ENCODE peak calls at places on chromosome 14, in eight cellular contexts. R is psoas muscle, P is uterus, T is bronchial epithelial cell, V is pancreas, B is astrocyte of the cerebellum, O is tibial nerve, Y is lower lobe of right lung. E is an unnamed sample.

GRCh38 chr14:103749452-103749851 is 33.8 kb downstream of the ZFYVE21 start:
- DNase-seq in R (no peak), P (no peak), T (no peak), V (no peak), B (no peak), O (no peak), Y (no peak), E (no peak)

GRCh38 chr14:91171291-91171690 is 57.4 kb downstream of the DGLUCY start:
- DNase-seq in R (peak), P (no peak), T (no peak), V (no peak), B (no peak), O (no peak), Y (no peak), E (no peak)

GRCh38 chr14:53391631-53392030 is 238.5 kb upstream of the DDHD1 start:
- DNase-seq in R (no peak), P (no peak), T (peak), V (no peak), B (peak), O (no peak), Y (no peak), E (peak)

GRCh38 chr14:21070083-21070609 is at the start of gene ARHGEF40:
- DNase-seq in R (peak), P (peak), T (no peak), V (peak), B (no peak), O (peak), Y (peak), E (no peak)

GRCh38 chr14:51806624-51807023 is 53.8 kb upstream of the GNG2 start:
- DNase-seq in R (no peak), P (no peak), T (no peak), V (no peak), B (no peak), O (no peak), Y (no peak), E (no peak)

GRCh38 chr14:76958975-76959710 is 69.4 kb downstream of the IRF2BPL start:
- DNase-seq in R (no peak), P (peak), T (peak), V (no peak), B (no peak), O (no peak), Y (no peak), E (peak)

GRCh38 chr14:92466068-92466458 is 47.5 kb upstream of the RIN3 start:
- DNase-seq in R (no peak), P (no peak), T (no peak), V (no peak), B (no peak), O (no peak), Y (no peak), E (no peak)

GRCh38 chr14:99884834-99885648 is 91.8 kb downstream of the EML1 start:
- DNase-seq in R (no peak), P (peak), T (peak), V (no peak), B (peak), O (peak), Y (no peak), E (peak)

GRCh38 chr14:105163040-105163742 is 5.4 kb downstream of the JAG2 start:
- DNase-seq in R (no peak), P (no peak), T (no peak), V (no peak), B (no peak), O (no peak), Y (no peak), E (no peak)

GRCh38 chr14:102900631-102901571 is 21.6 kb upstream of the AMN start:
- DNase-seq in R (no peak), P (no peak), T (no peak), V (no peak), B (no peak), O (no peak), Y (peak), E (no peak)

GRCh38 chr14:98853063-98853729 is 418.8 kb downstream of the BCL11B start:
- DNase-seq in R (no peak), P (no peak), T (no peak), V (no peak), B (no peak), O (no peak), Y (no peak), E (no peak)

GRCh38 chr14:98847520-98848468 is 424.2 kb downstream of the BCL11B start:
- DNase-seq in R (no peak), P (no peak), T (no peak), V (no peak), B (no peak), O (no peak), Y (no peak), E (no peak)
- TF ChIP-seq CTCF in R (no peak), P (no peak), T (no peak), V (no peak), B (no peak), O (no peak), Y (no peak), E (no peak)

DNA sequence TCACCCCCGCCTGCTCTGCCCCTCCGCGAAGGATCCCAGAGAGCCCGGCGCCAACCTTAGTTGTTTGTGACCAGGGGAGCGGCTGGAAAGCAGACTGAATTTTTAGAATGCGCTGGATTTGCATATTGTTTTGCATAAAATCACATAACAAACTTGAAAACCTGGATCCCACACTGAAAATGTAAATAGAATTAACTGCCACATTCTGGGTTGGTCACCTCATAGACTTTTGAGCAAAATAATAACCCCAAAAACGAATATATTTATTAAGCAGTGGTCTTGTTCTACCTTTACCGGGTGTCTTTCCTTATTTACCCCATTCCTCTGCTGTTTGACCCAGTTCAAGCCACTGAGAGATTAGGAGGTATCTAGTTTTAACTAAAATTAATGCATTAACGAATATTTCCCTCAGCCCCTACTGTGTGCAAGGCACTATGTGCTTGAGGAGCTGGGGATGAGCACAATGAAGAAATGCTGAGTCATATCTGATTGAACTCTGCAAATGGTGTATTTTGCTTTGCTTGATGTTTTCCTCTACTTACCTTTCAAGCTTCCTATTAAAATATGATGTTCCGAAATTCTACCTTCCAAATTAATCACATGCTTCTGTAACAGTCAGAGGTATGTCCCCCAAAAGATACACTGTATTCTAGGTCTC is 438 bp upstream of the EGLN3 start:
- DNase-seq in R (no peak), P (no peak), T (peak), V (no peak), B (no peak), O (no peak), Y (no peak), E (no peak)
- H3K4me3 ChIP-seq in R (peak), P (peak), T (peak), V (no peak), B (peak), O (peak), Y (peak), E (peak)

GRCh38 chr14:80404413-80404812 is 193.1 kb upstream of the DIO2 start:
- DNase-seq in R (no peak), P (no peak), T (no peak), V (no peak), B (no peak), O (no peak), Y (no peak), E (no peak)
- TF ChIP-seq CTCF in R (no peak), P (no peak), T (no peak), V (no peak), B (no peak), O (no peak), Y (no peak), E (no peak)

DNA sequence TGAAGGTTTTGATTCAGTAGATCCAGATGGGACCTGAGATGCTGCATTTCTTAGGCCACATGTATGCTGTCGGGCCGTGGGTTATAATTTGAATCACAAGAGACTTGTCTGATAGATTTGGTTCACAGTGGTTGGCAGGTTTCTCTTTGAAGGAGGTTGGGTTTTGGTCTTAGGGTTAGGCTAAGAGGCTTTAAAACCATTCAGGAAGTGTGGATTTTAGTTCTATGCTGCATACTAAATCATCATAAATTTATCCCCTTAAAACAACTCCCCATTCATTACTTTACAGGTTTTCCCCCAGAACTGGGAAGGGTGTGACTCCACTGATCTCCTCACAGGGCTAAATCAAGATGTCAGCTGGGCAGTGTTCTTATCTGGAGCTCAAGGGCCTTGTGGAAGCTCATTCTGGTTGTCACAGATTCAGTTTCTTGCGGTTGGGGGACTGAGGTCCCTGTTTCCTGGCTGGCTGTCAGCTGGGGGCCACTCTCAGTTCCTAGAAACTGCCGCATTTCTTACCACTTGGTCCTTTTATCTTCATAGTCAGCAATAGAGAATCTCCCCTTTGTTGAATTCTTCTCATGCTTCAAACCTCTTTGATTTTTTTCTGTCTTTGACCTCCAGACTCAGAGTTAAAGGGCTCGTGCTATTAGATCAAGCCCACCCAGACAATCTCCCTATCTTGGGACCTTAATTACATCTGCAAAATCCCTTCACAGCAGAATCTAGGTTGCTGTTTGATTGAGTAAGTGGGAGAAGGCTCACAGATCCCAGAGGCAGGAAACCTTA is 20.6 kb upstream of the PCNX1 start:
- DNase-seq in R (no peak), P (no peak), T (no peak), V (no peak), B (no peak), O (no peak), Y (no peak), E (no peak)
- H3K4me3 ChIP-seq in R (no peak), P (no peak), T (no peak), V (no peak), B (no peak), O (no peak), Y (no peak), E (no peak)

GRCh38 chr14:101783260-101784016 is 21.9 kb downstream of the PPP2R5C start:
- DNase-seq in R (no peak), P (no peak), T (no peak), V (no peak), B (no peak), O (no peak), Y (no peak), E (no peak)

GRCh38 chr14:101780887-101781239 is 19.4 kb downstream of the PPP2R5C start:
- DNase-seq in R (no peak), P (no peak), T (no peak), V (no peak), B (no peak), O (no peak), Y (no peak), E (peak)

GRCh38 chr14:101781240-101782061 is 19.9 kb downstream of the PPP2R5C start:
- DNase-seq in R (no peak), P (no peak), T (no peak), V (no peak), B (no peak), O (no peak), Y (no peak), E (peak)

GRCh38 chr14:101776315-101776714 is 14.8 kb downstream of the PPP2R5C start:
- DNase-seq in R (no peak), P (no peak), T (no peak), V (no peak), B (no peak), O (no peak), Y (no peak), E (no peak)

GRCh38 chr14:101780390-101780789 is 18.9 kb downstream of the PPP2R5C start:
- DNase-seq in R (no peak), P (no peak), T (no peak), V (no peak), B (no peak), O (no peak), Y (no peak), E (no peak)
- TF ChIP-seq CTCF in R (no peak), P (no peak), T (no peak), V (no peak), B (no peak), O (no peak), Y (no peak), E (no peak)

E was measured in epithelial cell of esophagus.